ENCODE peak calls at places on chromosome 12, in six cellular contexts. One of them, this sample, is unnamed.

GRCh38 chr12:46942579-46942978 is 116.8 kb upstream of the SLC38A4 start:
- DNase-seq in GM12892: no peak
- DNase-seq in body of pancreas: no peak
- DNase-seq in stomach: no peak
- DNase-seq in Peyer's patch: no peak
- DNase-seq in sigmoid colon: no peak
- DNase-seq in this sample: no peak

GRCh38 chr12:70246580-70246979 is 3.3 kb downstream of the CNOT2 start:
- DNase-seq in stomach: no peak
- DNase-seq in Peyer's patch: no peak
- DNase-seq in GM12892: no peak
- DNase-seq in body of pancreas: no peak
- DNase-seq in sigmoid colon: no peak
- DNase-seq in this sample: no peak

GRCh38 chr12:110230655-110231054 is 50.4 kb upstream of the ATP2A2 start:
- DNase-seq in Peyer's patch: no peak
- DNase-seq in sigmoid colon: no peak
- DNase-seq in stomach: no peak
- DNase-seq in GM12892: no peak
- DNase-seq in body of pancreas: no peak
- DNase-seq in this sample: no peak

GRCh38 chr12:132409495-132410295 is 80.3 kb upstream of the FBRSL1 start:
- DNase-seq in sigmoid colon: no peak
- DNase-seq in body of pancreas: no peak
- DNase-seq in Peyer's patch: no peak
- DNase-seq in GM12892: no peak
- DNase-seq in stomach: no peak
- DNase-seq in this sample: no peak

GRCh38 chr12:115541891-115542361 is 735.6 kb downstream of the MED13L start:
- DNase-seq in sigmoid colon: no peak
- DNase-seq in body of pancreas: no peak
- DNase-seq in Peyer's patch: no peak
- DNase-seq in stomach: no peak
- DNase-seq in GM12892: no peak
- DNase-seq in this sample: no peak

GRCh38 chr12:46946137-46946536 is 120.3 kb upstream of the SLC38A4 start:
- DNase-seq in sigmoid colon: no peak
- DNase-seq in body of pancreas: no peak
- DNase-seq in stomach: no peak
- DNase-seq in Peyer's patch: no peak
- DNase-seq in GM12892: no peak
- DNase-seq in this sample: no peak

GRCh38 chr12:89965993-89966392 is 257.4 kb upstream of the ATP2B1 start:
- DNase-seq in GM12892: no peak
- DNase-seq in stomach: no peak
- DNase-seq in sigmoid colon: no peak
- DNase-seq in Peyer's patch: no peak
- DNase-seq in body of pancreas: no peak
- DNase-seq in this sample: no peak

GRCh38 chr12:105409881-105410471 is 79.5 kb downstream of the C12orf75 start:
- DNase-seq in sigmoid colon: no peak
- DNase-seq in Peyer's patch: no peak
- DNase-seq in body of pancreas: peak
- DNase-seq in GM12892: no peak
- DNase-seq in stomach: peak
- DNase-seq in this sample: no peak

GRCh38 chr12:13114251-13115052 is 11.0 kb upstream of the GSG1 start:
- DNase-seq in GM12892: no peak
- DNase-seq in stomach: no peak
- DNase-seq in Peyer's patch: no peak
- DNase-seq in body of pancreas: no peak
- DNase-seq in sigmoid colon: no peak
- DNase-seq in this sample: no peak

GRCh38 chr12:52323416-52324067 is 2.3 kb upstream of the KRT83 start:
- DNase-seq in Peyer's patch: no peak
- DNase-seq in body of pancreas: no peak
- DNase-seq in GM12892: no peak
- DNase-seq in sigmoid colon: no peak
- DNase-seq in stomach: no peak
- DNase-seq in this sample: no peak

GRCh38 chr12:69097619-69098368 is 141.6 kb upstream of the CPSF6 start:
- DNase-seq in stomach: no peak
- DNase-seq in body of pancreas: no peak
- DNase-seq in GM12892: no peak
- DNase-seq in Peyer's patch: no peak
- DNase-seq in sigmoid colon: no peak
- DNase-seq in this sample: no peak

GRCh38 chr12:115667116-115667515 is 610.4 kb downstream of the MED13L start:
- DNase-seq in body of pancreas: no peak
- DNase-seq in GM12892: no peak
- DNase-seq in Peyer's patch: no peak
- DNase-seq in sigmoid colon: no peak
- DNase-seq in stomach: no peak
- DNase-seq in this sample: no peak

GRCh38 chr12:5328669-5329068 is 103.2 kb upstream of the NTF3 start:
- DNase-seq in stomach: no peak
- DNase-seq in GM12892: no peak
- DNase-seq in body of pancreas: no peak
- DNase-seq in Peyer's patch: no peak
- DNase-seq in sigmoid colon: no peak
- DNase-seq in this sample: no peak

GRCh38 chr12:89280833-89281533 is 71.3 kb downstream of the DUSP6 start:
- DNase-seq in body of pancreas: no peak
- DNase-seq in stomach: no peak
- DNase-seq in Peyer's patch: no peak
- DNase-seq in sigmoid colon: no peak
- DNase-seq in GM12892: no peak
- DNase-seq in this sample: no peak

GRCh38 chr12:54246011-54246641 is 33.8 kb downstream of the CBX5 start:
- DNase-seq in sigmoid colon: no peak
- DNase-seq in Peyer's patch: no peak
- DNase-seq in GM12892: no peak
- DNase-seq in stomach: no peak
- DNase-seq in body of pancreas: no peak
- DNase-seq in this sample: no peak

GRCh38 chr12:6829532-6830220 is 1.5 kb downstream of the P3H3 start:
- DNase-seq in stomach: no peak
- DNase-seq in body of pancreas: peak
- DNase-seq in GM12892: no peak
- DNase-seq in sigmoid colon: no peak
- DNase-seq in Peyer's patch: peak
- DNase-seq in this sample: no peak
- TF ChIP-seq POLR2A in stomach: no peak
- TF ChIP-seq POLR2A in body of pancreas: no peak
- TF ChIP-seq POLR2A in GM12892: no peak
- TF ChIP-seq POLR2A in sigmoid colon: no peak
- TF ChIP-seq POLR2A in Peyer's patch: peak
- TF ChIP-seq POLR2A in this sample: no peak

DNA sequence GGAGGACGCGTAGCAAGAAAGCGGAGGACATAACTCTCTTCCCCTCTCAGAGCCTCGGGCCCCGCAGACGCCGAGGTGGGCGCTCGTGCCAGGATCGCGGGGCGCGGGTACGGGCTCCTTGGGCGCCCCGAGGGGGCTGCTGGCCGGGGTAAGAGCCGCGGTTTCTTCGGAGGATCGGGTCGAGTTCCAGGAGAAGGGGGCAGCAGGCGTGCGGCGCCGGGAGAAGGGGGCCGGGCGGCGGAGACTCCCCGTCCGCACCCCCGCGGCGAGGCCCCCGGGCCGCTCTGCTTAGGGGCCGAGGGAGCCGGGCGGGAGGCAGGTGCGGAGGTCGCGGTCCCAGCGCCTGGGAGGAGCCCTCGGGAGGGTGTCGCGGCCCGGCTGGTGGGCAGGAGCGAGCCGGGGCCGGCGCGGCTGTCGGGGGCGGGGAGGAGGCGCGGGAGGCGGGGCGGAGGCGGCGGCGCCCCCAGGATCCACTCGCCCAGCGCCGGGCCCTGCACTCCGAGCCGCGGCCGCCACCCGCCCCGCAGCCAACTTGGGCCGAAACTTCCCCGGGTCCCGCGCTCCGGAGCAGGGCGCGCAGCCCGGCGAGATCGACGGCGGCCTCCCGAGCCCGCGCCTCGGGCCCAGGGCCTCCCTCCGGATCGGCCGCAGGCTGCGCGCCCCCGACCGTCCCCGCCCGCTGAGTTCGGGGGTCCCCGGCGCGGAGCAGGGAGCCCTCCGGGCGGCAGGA is 64.4 kb downstream of the FBXL14 start:
- DNase-seq in GM12892: no peak
- DNase-seq in stomach: no peak
- DNase-seq in sigmoid colon: peak
- DNase-seq in body of pancreas: no peak
- DNase-seq in Peyer's patch: no peak
- DNase-seq in this sample: peak
- TF ChIP-seq POLR2A in GM12892: no peak
- TF ChIP-seq POLR2A in stomach: no peak
- TF ChIP-seq POLR2A in sigmoid colon: no peak
- TF ChIP-seq POLR2A in body of pancreas: no peak
- TF ChIP-seq POLR2A in Peyer's patch: no peak
- TF ChIP-seq POLR2A in this sample: no peak

GRCh38 chr12:57766464-57767311 is at the start of gene CYP27B1:
- DNase-seq in sigmoid colon: no peak
- DNase-seq in GM12892: no peak
- DNase-seq in stomach: no peak
- DNase-seq in Peyer's patch: no peak
- DNase-seq in body of pancreas: no peak
- DNase-seq in this sample: peak

GRCh38 chr12:57763881-57764661 is 2.8 kb downstream of the CYP27B1 start:
- DNase-seq in GM12892: no peak
- DNase-seq in Peyer's patch: no peak
- DNase-seq in body of pancreas: no peak
- DNase-seq in stomach: no peak
- DNase-seq in sigmoid colon: no peak
- DNase-seq in this sample: no peak

GRCh38 chr12:57764662-57765002 is 2.2 kb downstream of the CYP27B1 start:
- DNase-seq in Peyer's patch: no peak
- DNase-seq in sigmoid colon: no peak
- DNase-seq in GM12892: no peak
- DNase-seq in body of pancreas: peak
- DNase-seq in stomach: no peak
- DNase-seq in this sample: no peak

GRCh38 chr12:57765698-57766463 is 997 bp downstream of the CYP27B1 start:
- DNase-seq in sigmoid colon: no peak
- DNase-seq in GM12892: no peak
- DNase-seq in Peyer's patch: no peak
- DNase-seq in stomach: no peak
- DNase-seq in body of pancreas: peak
- DNase-seq in this sample: no peak

DNA sequence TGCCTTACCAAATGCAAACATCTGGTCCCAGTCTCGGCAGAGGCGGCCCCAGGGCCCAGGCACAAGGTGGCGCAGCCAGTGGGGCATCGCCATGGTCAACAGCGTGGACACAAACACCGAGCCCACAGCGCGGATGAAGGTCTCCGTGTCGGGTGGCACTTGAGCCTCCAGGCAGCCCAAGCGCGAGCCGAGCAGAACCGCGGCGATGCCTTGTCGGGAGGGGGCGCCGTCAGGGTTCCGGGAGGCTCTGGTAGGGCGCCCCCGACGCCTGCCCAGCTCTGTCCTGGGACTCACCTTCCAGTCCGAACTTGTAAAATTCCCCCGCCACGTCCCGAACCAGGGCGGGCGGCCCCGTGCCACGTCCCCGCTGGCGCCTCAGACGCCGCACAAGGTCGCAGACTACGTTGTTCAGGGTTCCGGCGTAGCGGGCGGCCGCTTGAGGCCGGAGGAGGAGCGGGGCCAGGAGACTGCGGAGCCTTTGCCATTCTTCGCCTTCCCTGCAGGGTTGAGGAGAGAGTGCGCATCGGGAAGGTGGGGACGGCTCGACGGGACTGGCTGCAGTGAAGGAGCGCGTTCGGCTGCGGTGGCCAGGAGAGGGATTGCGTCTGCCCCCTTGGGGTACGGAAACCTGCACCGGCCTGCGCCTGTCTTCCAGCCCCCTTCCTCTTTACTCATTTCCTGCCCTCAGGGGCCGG is 1.7 kb downstream of the CYP27B1 start:
- DNase-seq in body of pancreas: peak
- DNase-seq in stomach: peak
- DNase-seq in GM12892: peak
- DNase-seq in sigmoid colon: no peak
- DNase-seq in Peyer's patch: peak
- DNase-seq in this sample: peak
- TF ChIP-seq POLR2A in body of pancreas: peak
- TF ChIP-seq POLR2A in stomach: no peak
- TF ChIP-seq POLR2A in GM12892: no peak
- TF ChIP-seq POLR2A in sigmoid colon: no peak
- TF ChIP-seq POLR2A in Peyer's patch: no peak
- TF ChIP-seq POLR2A in this sample: no peak

GRCh38 chr12:76881152-76881551 is 2.3 kb upstream of the CSRP2 start:
- DNase-seq in GM12892: no peak
- DNase-seq in Peyer's patch: no peak
- DNase-seq in stomach: no peak
- DNase-seq in sigmoid colon: no peak
- DNase-seq in body of pancreas: no peak
- DNase-seq in this sample: no peak

GRCh38 chr12:76879710-76880025 is 849 bp upstream of the CSRP2 start:
- DNase-seq in GM12892: no peak
- DNase-seq in Peyer's patch: no peak
- DNase-seq in stomach: no peak
- DNase-seq in sigmoid colon: no peak
- DNase-seq in body of pancreas: no peak
- DNase-seq in this sample: no peak

GRCh38 chr12:76878045-76878898 is 547 bp downstream of the CSRP2 start:
- DNase-seq in stomach: no peak
- DNase-seq in Peyer's patch: no peak
- DNase-seq in body of pancreas: peak
- DNase-seq in sigmoid colon: no peak
- DNase-seq in GM12892: peak
- DNase-seq in this sample: peak

GRCh38 chr12:76880156-76881023 is 1.6 kb upstream of the CSRP2 start:
- DNase-seq in stomach: no peak
- DNase-seq in body of pancreas: no peak
- DNase-seq in GM12892: no peak
- DNase-seq in Peyer's patch: no peak
- DNase-seq in sigmoid colon: no peak
- DNase-seq in this sample: no peak

DNA sequence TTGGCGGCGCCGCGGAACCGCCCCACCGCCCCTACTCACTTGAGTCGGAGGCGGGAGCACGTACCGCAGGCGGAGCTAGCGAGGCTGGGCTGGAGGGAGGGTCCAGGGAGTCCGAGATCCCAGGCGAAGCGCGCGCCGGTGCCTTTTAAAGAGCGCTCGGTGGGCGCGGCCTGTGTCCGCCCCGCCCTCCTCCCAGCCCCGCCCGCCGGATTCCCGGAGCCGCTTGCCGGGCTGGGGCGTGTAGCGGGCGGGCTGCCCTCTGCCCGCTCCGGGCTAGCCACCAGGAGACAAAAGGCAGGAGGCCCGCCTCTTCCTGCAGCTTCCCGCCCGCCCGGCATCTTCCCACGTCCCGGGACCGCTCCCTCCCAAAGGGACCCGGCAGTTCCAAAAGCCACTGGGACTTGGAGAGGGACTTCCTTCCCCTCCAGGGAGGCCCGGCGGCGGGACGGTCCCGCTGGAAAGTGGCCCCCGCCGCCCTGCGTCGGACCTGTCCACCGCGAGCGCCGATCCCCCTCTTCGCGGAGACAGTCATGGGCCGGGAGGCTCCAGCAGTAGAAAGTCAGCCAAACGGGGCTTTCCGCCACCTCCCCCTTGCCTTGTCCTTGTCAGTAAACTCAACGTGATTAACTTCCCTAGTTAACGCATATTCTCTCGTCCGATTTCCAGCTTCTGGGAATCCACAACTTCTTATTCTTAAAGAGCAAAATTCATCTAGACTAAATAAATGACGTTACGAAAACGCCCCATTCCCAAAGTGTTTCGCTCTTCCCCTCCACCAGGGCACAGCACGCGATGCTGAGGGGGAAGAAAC is at the start of gene CSRP2:
- DNase-seq in body of pancreas: peak
- DNase-seq in stomach: peak
- DNase-seq in sigmoid colon: peak
- DNase-seq in GM12892: peak
- DNase-seq in Peyer's patch: peak
- DNase-seq in this sample: peak
- TF ChIP-seq POLR2A in body of pancreas: peak
- TF ChIP-seq POLR2A in stomach: no peak
- TF ChIP-seq POLR2A in sigmoid colon: peak
- TF ChIP-seq POLR2A in GM12892: no peak
- TF ChIP-seq POLR2A in Peyer's patch: peak
- TF ChIP-seq POLR2A in this sample: no peak

This sample was measured in erythroblast.